ENCODE peak calls at places on chromosome 18, in nine cellular contexts. One of them, this sample, is unnamed.
A peak's percentile ranks its signal among the peaks of the same experiment; 100 is the strongest.

GRCh38 chr18:37538526-37539205 is 26.9 kb downstream of the CELF4 start:
- DNase-seq in nucleus accumbens: peak; percentile 56
- DNase-seq in kidney epithelial cell: no peak
- DNase-seq in NK-92 treated with Interleukin-12 subunit alpha and Interleukin-12 subunit beta, amount 100 ng/mL, for 24 hours: no peak
- DNase-seq in PC-9: no peak
- DNase-seq in stimulated activated CD8-positive, alpha-beta memory T cell treated with anti-CD3 and anti-CD28 coated beads, Interleukin-15, amount 100 ng/mL, for 1 hour: no peak
- DNase-seq in activated gamma-delta T cell treated with Interleukin-2 at 50 U/mL for 16 hours: no peak
- DNase-seq in activated CD4-positive, alpha-beta T cell treated with anti-CD3 and anti-CD28 coated beads for 24 hours: no peak
- DNase-seq in hippocampal formation: no peak
- DNase-seq in this sample: no peak

GRCh38 chr18:9088252-9088651 is 14.2 kb upstream of the NDUFV2 start:
- DNase-seq in NK-92 treated with Interleukin-12 subunit alpha and Interleukin-12 subunit beta, amount 100 ng/mL, for 24 hours: no peak
- DNase-seq in nucleus accumbens: no peak
- DNase-seq in stimulated activated CD8-positive, alpha-beta memory T cell treated with anti-CD3 and anti-CD28 coated beads, Interleukin-15, amount 100 ng/mL, for 1 hour: no peak
- DNase-seq in PC-9: no peak
- DNase-seq in kidney epithelial cell: no peak
- DNase-seq in activated CD4-positive, alpha-beta T cell treated with anti-CD3 and anti-CD28 coated beads for 24 hours: no peak
- DNase-seq in hippocampal formation: no peak
- DNase-seq in activated gamma-delta T cell treated with Interleukin-2 at 50 U/mL for 16 hours: no peak
- DNase-seq in this sample: no peak

GRCh38 chr18:62282188-62282629 is 42.9 kb upstream of the TNFRSF11A start:
- DNase-seq in nucleus accumbens: no peak
- DNase-seq in kidney epithelial cell: no peak
- DNase-seq in hippocampal formation: no peak
- DNase-seq in activated CD4-positive, alpha-beta T cell treated with anti-CD3 and anti-CD28 coated beads for 24 hours: no peak
- DNase-seq in activated gamma-delta T cell treated with Interleukin-2 at 50 U/mL for 16 hours: no peak
- DNase-seq in PC-9: no peak
- DNase-seq in NK-92 treated with Interleukin-12 subunit alpha and Interleukin-12 subunit beta, amount 100 ng/mL, for 24 hours: no peak
- DNase-seq in stimulated activated CD8-positive, alpha-beta memory T cell treated with anti-CD3 and anti-CD28 coated beads, Interleukin-15, amount 100 ng/mL, for 1 hour: no peak
- DNase-seq in this sample: no peak

GRCh38 chr18:74901347-74902169 is 303.9 kb downstream of the ZNF407 start:
- DNase-seq in activated CD4-positive, alpha-beta T cell treated with anti-CD3 and anti-CD28 coated beads for 24 hours: no peak
- DNase-seq in stimulated activated CD8-positive, alpha-beta memory T cell treated with anti-CD3 and anti-CD28 coated beads, Interleukin-15, amount 100 ng/mL, for 1 hour: no peak
- DNase-seq in NK-92 treated with Interleukin-12 subunit alpha and Interleukin-12 subunit beta, amount 100 ng/mL, for 24 hours: no peak
- DNase-seq in PC-9: no peak
- DNase-seq in hippocampal formation: no peak
- DNase-seq in activated gamma-delta T cell treated with Interleukin-2 at 50 U/mL for 16 hours: no peak
- DNase-seq in nucleus accumbens: no peak
- DNase-seq in kidney epithelial cell: no peak
- DNase-seq in this sample: no peak

GRCh38 chr18:59861963-59862819 is 37.6 kb upstream of the PMAIP1 start:
- DNase-seq in nucleus accumbens: no peak
- DNase-seq in NK-92 treated with Interleukin-12 subunit alpha and Interleukin-12 subunit beta, amount 100 ng/mL, for 24 hours: no peak
- DNase-seq in activated CD4-positive, alpha-beta T cell treated with anti-CD3 and anti-CD28 coated beads for 24 hours: no peak
- DNase-seq in hippocampal formation: no peak
- DNase-seq in stimulated activated CD8-positive, alpha-beta memory T cell treated with anti-CD3 and anti-CD28 coated beads, Interleukin-15, amount 100 ng/mL, for 1 hour: no peak
- DNase-seq in PC-9: peak; percentile 51
- DNase-seq in kidney epithelial cell: no peak
- DNase-seq in activated gamma-delta T cell treated with Interleukin-2 at 50 U/mL for 16 hours: no peak
- DNase-seq in this sample: no peak

GRCh38 chr18:23716516-23716915 is 27.3 kb downstream of the LAMA3 start:
- DNase-seq in PC-9: no peak
- DNase-seq in kidney epithelial cell: peak; percentile 52
- DNase-seq in activated CD4-positive, alpha-beta T cell treated with anti-CD3 and anti-CD28 coated beads for 24 hours: no peak
- DNase-seq in activated gamma-delta T cell treated with Interleukin-2 at 50 U/mL for 16 hours: no peak
- DNase-seq in hippocampal formation: no peak
- DNase-seq in nucleus accumbens: peak; percentile 3
- DNase-seq in NK-92 treated with Interleukin-12 subunit alpha and Interleukin-12 subunit beta, amount 100 ng/mL, for 24 hours: no peak
- DNase-seq in stimulated activated CD8-positive, alpha-beta memory T cell treated with anti-CD3 and anti-CD28 coated beads, Interleukin-15, amount 100 ng/mL, for 1 hour: no peak
- DNase-seq in this sample: no peak

GRCh38 chr18:9627642-9628041 is 13.3 kb upstream of the PPP4R1 start:
- DNase-seq in nucleus accumbens: no peak
- DNase-seq in PC-9: peak; percentile 85
- DNase-seq in activated gamma-delta T cell treated with Interleukin-2 at 50 U/mL for 16 hours: no peak
- DNase-seq in kidney epithelial cell: no peak
- DNase-seq in stimulated activated CD8-positive, alpha-beta memory T cell treated with anti-CD3 and anti-CD28 coated beads, Interleukin-15, amount 100 ng/mL, for 1 hour: no peak
- DNase-seq in hippocampal formation: no peak
- DNase-seq in NK-92 treated with Interleukin-12 subunit alpha and Interleukin-12 subunit beta, amount 100 ng/mL, for 24 hours: no peak
- DNase-seq in activated CD4-positive, alpha-beta T cell treated with anti-CD3 and anti-CD28 coated beads for 24 hours: no peak
- DNase-seq in this sample: no peak

GRCh38 chr18:43571078-43571689 is 293.9 kb upstream of the SYT4 start:
- DNase-seq in NK-92 treated with Interleukin-12 subunit alpha and Interleukin-12 subunit beta, amount 100 ng/mL, for 24 hours: no peak
- DNase-seq in nucleus accumbens: no peak
- DNase-seq in hippocampal formation: peak; percentile 64
- DNase-seq in activated CD4-positive, alpha-beta T cell treated with anti-CD3 and anti-CD28 coated beads for 24 hours: no peak
- DNase-seq in stimulated activated CD8-positive, alpha-beta memory T cell treated with anti-CD3 and anti-CD28 coated beads, Interleukin-15, amount 100 ng/mL, for 1 hour: no peak
- DNase-seq in activated gamma-delta T cell treated with Interleukin-2 at 50 U/mL for 16 hours: no peak
- DNase-seq in kidney epithelial cell: no peak
- DNase-seq in PC-9: no peak
- DNase-seq in this sample: peak; percentile 8

GRCh38 chr18:33839452-33840225 is 261.6 kb downstream of the ASXL3 start:
- DNase-seq in PC-9: no peak
- DNase-seq in activated CD4-positive, alpha-beta T cell treated with anti-CD3 and anti-CD28 coated beads for 24 hours: no peak
- DNase-seq in hippocampal formation: peak; percentile 58
- DNase-seq in kidney epithelial cell: no peak
- DNase-seq in NK-92 treated with Interleukin-12 subunit alpha and Interleukin-12 subunit beta, amount 100 ng/mL, for 24 hours: no peak
- DNase-seq in nucleus accumbens: no peak
- DNase-seq in stimulated activated CD8-positive, alpha-beta memory T cell treated with anti-CD3 and anti-CD28 coated beads, Interleukin-15, amount 100 ng/mL, for 1 hour: no peak
- DNase-seq in activated gamma-delta T cell treated with Interleukin-2 at 50 U/mL for 16 hours: no peak
- DNase-seq in this sample: no peak

GRCh38 chr18:79800353-79801180 is 2.8 kb downstream of the KCNG2 start:
- DNase-seq in hippocampal formation: no peak
- DNase-seq in PC-9: no peak
- DNase-seq in activated CD4-positive, alpha-beta T cell treated with anti-CD3 and anti-CD28 coated beads for 24 hours: no peak
- DNase-seq in NK-92 treated with Interleukin-12 subunit alpha and Interleukin-12 subunit beta, amount 100 ng/mL, for 24 hours: no peak
- DNase-seq in nucleus accumbens: no peak
- DNase-seq in kidney epithelial cell: no peak
- DNase-seq in activated gamma-delta T cell treated with Interleukin-2 at 50 U/mL for 16 hours: no peak
- DNase-seq in stimulated activated CD8-positive, alpha-beta memory T cell treated with anti-CD3 and anti-CD28 coated beads, Interleukin-15, amount 100 ng/mL, for 1 hour: no peak
- DNase-seq in this sample: no peak

GRCh38 chr18:70490008-70490933 is 201.4 kb downstream of the SOCS6 start:
- DNase-seq in NK-92 treated with Interleukin-12 subunit alpha and Interleukin-12 subunit beta, amount 100 ng/mL, for 24 hours: no peak
- DNase-seq in stimulated activated CD8-positive, alpha-beta memory T cell treated with anti-CD3 and anti-CD28 coated beads, Interleukin-15, amount 100 ng/mL, for 1 hour: peak; percentile 20
- DNase-seq in activated CD4-positive, alpha-beta T cell treated with anti-CD3 and anti-CD28 coated beads for 24 hours: peak; percentile 10
- DNase-seq in nucleus accumbens: no peak
- DNase-seq in PC-9: no peak
- DNase-seq in kidney epithelial cell: peak; percentile 23
- DNase-seq in hippocampal formation: peak; percentile 73
- DNase-seq in activated gamma-delta T cell treated with Interleukin-2 at 50 U/mL for 16 hours: peak; percentile 21
- DNase-seq in this sample: no peak